ENCODE peak calls at places on chromosome 13, in five cellular contexts. One of them, this sample, is unnamed.

GRCh38 chr13:21478881-21479808 is 20.0 kb upstream of the ZDHHC20 start:
- DNase-seq in ascending aorta: no peak
- DNase-seq in dorsolateral prefrontal cortex: no peak
- DNase-seq in right lobe of liver: no peak
- DNase-seq in foreskin keratinocyte: peak
- DNase-seq in this sample: no peak

GRCh38 chr13:78595819-78596700 is 7.3 kb downstream of the POU4F1 start:
- DNase-seq in ascending aorta: no peak
- DNase-seq in dorsolateral prefrontal cortex: no peak
- DNase-seq in foreskin keratinocyte: no peak
- DNase-seq in right lobe of liver: peak
- DNase-seq in this sample: no peak

GRCh38 chr13:112849500-112849899 is 119.5 kb upstream of the MCF2L start:
- DNase-seq in foreskin keratinocyte: no peak
- DNase-seq in ascending aorta: no peak
- DNase-seq in right lobe of liver: no peak
- DNase-seq in dorsolateral prefrontal cortex: no peak
- DNase-seq in this sample: no peak

GRCh38 chr13:36174923-36175322 is 39.4 kb downstream of the SOHLH2 start:
- DNase-seq in dorsolateral prefrontal cortex: no peak
- DNase-seq in ascending aorta: no peak
- DNase-seq in foreskin keratinocyte: no peak
- DNase-seq in right lobe of liver: no peak
- DNase-seq in this sample: no peak

GRCh38 chr13:46142692-46143238 is 37.9 kb upstream of the CPB2 start:
- DNase-seq in dorsolateral prefrontal cortex: no peak
- DNase-seq in right lobe of liver: no peak
- DNase-seq in ascending aorta: no peak
- DNase-seq in foreskin keratinocyte: no peak
- DNase-seq in this sample: no peak

GRCh38 chr13:45521292-45521691 is 56.6 kb downstream of the COG3 start:
- DNase-seq in foreskin keratinocyte: peak
- DNase-seq in dorsolateral prefrontal cortex: no peak
- DNase-seq in right lobe of liver: no peak
- DNase-seq in ascending aorta: no peak
- DNase-seq in this sample: no peak

GRCh38 chr13:72029981-72030380 is 163.0 kb upstream of the DACH1 start:
- DNase-seq in right lobe of liver: no peak
- DNase-seq in ascending aorta: no peak
- DNase-seq in dorsolateral prefrontal cortex: no peak
- DNase-seq in foreskin keratinocyte: no peak
- DNase-seq in this sample: no peak

GRCh38 chr13:43021926-43022670 is 1.3 kb upstream of the DNAJC15 start:
- DNase-seq in right lobe of liver: no peak
- DNase-seq in dorsolateral prefrontal cortex: no peak
- DNase-seq in foreskin keratinocyte: no peak
- DNase-seq in ascending aorta: no peak
- DNase-seq in this sample: no peak

GRCh38 chr13:45362939-45363338 is 22.0 kb upstream of the TPT1 start:
- DNase-seq in right lobe of liver: no peak
- DNase-seq in ascending aorta: no peak
- DNase-seq in foreskin keratinocyte: no peak
- DNase-seq in dorsolateral prefrontal cortex: no peak
- DNase-seq in this sample: no peak

GRCh38 chr13:98508280-98509074 is 68.4 kb downstream of the STK24 start:
- DNase-seq in ascending aorta: peak
- DNase-seq in dorsolateral prefrontal cortex: no peak
- DNase-seq in foreskin keratinocyte: peak
- DNase-seq in right lobe of liver: no peak
- DNase-seq in this sample: no peak

GRCh38 chr13:83503424-83503823 is 378.9 kb downstream of the SLITRK1 start:
- DNase-seq in dorsolateral prefrontal cortex: no peak
- DNase-seq in foreskin keratinocyte: peak
- DNase-seq in right lobe of liver: no peak
- DNase-seq in ascending aorta: no peak
- DNase-seq in this sample: no peak

GRCh38 chr13:65638572-65639168 is 1591.5 kb downstream of the PCDH9 start:
- DNase-seq in right lobe of liver: no peak
- DNase-seq in ascending aorta: no peak
- DNase-seq in dorsolateral prefrontal cortex: no peak
- DNase-seq in foreskin keratinocyte: peak
- DNase-seq in this sample: no peak

GRCh38 chr13:48675247-48675646 is 21.5 kb downstream of the CYSLTR2 start:
- DNase-seq in foreskin keratinocyte: no peak
- DNase-seq in ascending aorta: no peak
- DNase-seq in right lobe of liver: no peak
- DNase-seq in dorsolateral prefrontal cortex: no peak
- DNase-seq in this sample: no peak

GRCh38 chr13:113358653-113359052 is 5.3 kb downstream of the GRTP1 start:
- DNase-seq in right lobe of liver: no peak
- DNase-seq in dorsolateral prefrontal cortex: no peak
- DNase-seq in foreskin keratinocyte: no peak
- DNase-seq in ascending aorta: no peak
- DNase-seq in this sample: no peak

DNA sequence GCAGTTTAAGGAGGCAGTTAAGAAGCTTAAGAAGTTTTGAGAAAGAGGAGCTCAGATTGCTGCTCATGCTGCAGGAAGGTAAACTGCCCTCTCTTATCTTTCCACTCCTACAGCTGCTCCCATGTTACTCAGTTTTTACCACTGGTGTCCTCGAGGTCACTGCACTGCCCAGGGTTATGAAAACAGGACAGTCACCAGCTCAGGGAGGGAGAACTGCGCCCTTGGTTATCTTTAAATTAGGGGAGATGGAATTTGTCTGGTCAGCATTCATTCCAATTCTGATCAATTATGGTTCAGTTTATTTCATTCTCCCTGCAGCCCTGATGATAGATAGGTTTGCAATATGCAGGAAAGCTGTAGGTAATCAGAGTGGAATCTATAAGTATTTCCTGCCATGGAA is 10.8 kb upstream of the SLC46A3 start:
- DNase-seq in foreskin keratinocyte: no peak
- DNase-seq in right lobe of liver: peak
- DNase-seq in ascending aorta: no peak
- DNase-seq in dorsolateral prefrontal cortex: no peak
- DNase-seq in this sample: no peak
- TF ChIP-seq CTCF in foreskin keratinocyte: no peak
- TF ChIP-seq CTCF in right lobe of liver: no peak
- TF ChIP-seq CTCF in ascending aorta: no peak
- TF ChIP-seq CTCF in dorsolateral prefrontal cortex: no peak
- TF ChIP-seq CTCF in this sample: no peak

DNA sequence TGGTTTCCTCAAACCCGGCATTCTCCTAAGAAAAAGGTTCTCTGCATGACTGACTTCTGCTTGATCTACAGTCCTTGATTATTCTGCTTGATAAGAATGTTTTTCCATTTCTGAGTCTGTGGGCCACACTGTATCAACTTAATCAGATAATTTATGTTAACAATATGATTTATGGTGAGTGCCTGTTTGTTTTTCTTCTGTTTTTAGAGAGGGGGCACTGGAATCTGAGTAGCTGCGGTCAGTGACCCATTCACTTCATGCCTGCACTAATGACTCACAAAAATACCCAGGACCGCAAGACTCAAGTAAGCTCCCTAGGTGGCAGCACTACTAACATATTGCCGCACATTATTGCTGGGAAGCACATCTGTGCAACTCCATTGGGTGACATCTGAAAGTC is 542.3 kb upstream of the ATXN8OS start:
- DNase-seq in right lobe of liver: no peak
- DNase-seq in dorsolateral prefrontal cortex: no peak
- DNase-seq in ascending aorta: no peak
- DNase-seq in foreskin keratinocyte: peak
- DNase-seq in this sample: no peak
- TF ChIP-seq CTCF in right lobe of liver: peak
- TF ChIP-seq CTCF in dorsolateral prefrontal cortex: no peak
- TF ChIP-seq CTCF in ascending aorta: no peak
- TF ChIP-seq CTCF in foreskin keratinocyte: peak
- TF ChIP-seq CTCF in this sample: no peak

GRCh38 chr13:33466262-33466661 is 180.7 kb upstream of the STARD13 start:
- DNase-seq in foreskin keratinocyte: no peak
- DNase-seq in dorsolateral prefrontal cortex: no peak
- DNase-seq in ascending aorta: no peak
- DNase-seq in right lobe of liver: no peak
- DNase-seq in this sample: no peak
- TF ChIP-seq CTCF in foreskin keratinocyte: no peak
- TF ChIP-seq CTCF in dorsolateral prefrontal cortex: no peak
- TF ChIP-seq CTCF in ascending aorta: no peak
- TF ChIP-seq CTCF in right lobe of liver: no peak
- TF ChIP-seq CTCF in this sample: no peak

GRCh38 chr13:81171065-81171647 is 830.2 kb upstream of the SPRY2 start:
- DNase-seq in foreskin keratinocyte: peak
- DNase-seq in dorsolateral prefrontal cortex: no peak
- DNase-seq in right lobe of liver: no peak
- DNase-seq in ascending aorta: no peak
- DNase-seq in this sample: no peak
- TF ChIP-seq CTCF in foreskin keratinocyte: peak
- TF ChIP-seq CTCF in dorsolateral prefrontal cortex: peak
- TF ChIP-seq CTCF in right lobe of liver: peak
- TF ChIP-seq CTCF in ascending aorta: no peak
- TF ChIP-seq CTCF in this sample: peak

This sample was measured in esophagus squamous epithelium.